ENCODE peak calls at places on chromosomes 11 and 22, in five cellular contexts. One of them, this sample, is unnamed.

GRCh38 chr11:128549256-128549944 is 38.0 kb downstream of the ETS1 start:
- DNase-seq in A673: no peak
- DNase-seq in hepatocyte: no peak
- DNase-seq in fibroblast of mammary gland: peak
- DNase-seq in stomach: no peak
- DNase-seq in this sample: no peak

GRCh38 chr11:64713031-64713780 is 9.8 kb downstream of the NRXN2 start:
- DNase-seq in stomach: peak
- DNase-seq in hepatocyte: peak
- DNase-seq in A673: peak
- DNase-seq in fibroblast of mammary gland: peak
- DNase-seq in this sample: no peak

GRCh38 chr11:114886644-114887259 is 208.4 kb downstream of the NXPE2 start:
- DNase-seq in A673: no peak
- DNase-seq in fibroblast of mammary gland: no peak
- DNase-seq in hepatocyte: no peak
- DNase-seq in stomach: no peak
- DNase-seq in this sample: no peak

GRCh38 chr11:96123301-96123700 is 199.4 kb upstream of the MTMR2 start:
- DNase-seq in hepatocyte: no peak
- DNase-seq in fibroblast of mammary gland: no peak
- DNase-seq in stomach: no peak
- DNase-seq in A673: no peak
- DNase-seq in this sample: no peak

GRCh38 chr11:47130541-47130940 is 46.1 kb downstream of the ARFGAP2 start:
- DNase-seq in hepatocyte: no peak
- DNase-seq in A673: no peak
- DNase-seq in stomach: no peak
- DNase-seq in fibroblast of mammary gland: no peak
- DNase-seq in this sample: no peak

GRCh38 chr11:12089041-12089440 is 21.3 kb upstream of the MICAL2 start:
- DNase-seq in fibroblast of mammary gland: no peak
- DNase-seq in stomach: no peak
- DNase-seq in A673: no peak
- DNase-seq in hepatocyte: no peak
- DNase-seq in this sample: no peak

GRCh38 chr11:2325719-2326118 is 23.9 kb downstream of the TSPAN32 start:
- DNase-seq in hepatocyte: no peak
- DNase-seq in fibroblast of mammary gland: peak
- DNase-seq in stomach: no peak
- DNase-seq in A673: no peak
- DNase-seq in this sample: no peak

GRCh38 chr11:16392646-16393045 is 36.3 kb upstream of the SOX6 start:
- DNase-seq in hepatocyte: no peak
- DNase-seq in A673: no peak
- DNase-seq in fibroblast of mammary gland: no peak
- DNase-seq in stomach: no peak
- DNase-seq in this sample: no peak

GRCh38 chr11:114073506-114074381 is 14.2 kb downstream of the ZBTB16 start:
- DNase-seq in stomach: no peak
- DNase-seq in hepatocyte: no peak
- DNase-seq in A673: peak
- DNase-seq in fibroblast of mammary gland: no peak
- DNase-seq in this sample: no peak

GRCh38 chr11:87150936-87151335 is 113.2 kb downstream of the TMEM135 start:
- DNase-seq in A673: no peak
- DNase-seq in hepatocyte: no peak
- DNase-seq in stomach: no peak
- DNase-seq in fibroblast of mammary gland: peak
- DNase-seq in this sample: no peak

GRCh38 chr11:27076121-27076589 is 35.5 kb downstream of the BBOX1 start:
- DNase-seq in hepatocyte: no peak
- DNase-seq in stomach: no peak
- DNase-seq in fibroblast of mammary gland: no peak
- DNase-seq in A673: no peak
- DNase-seq in this sample: no peak

GRCh38 chr11:64644348-64645242 is 53.6 kb downstream of the SLC22A12 start:
- DNase-seq in fibroblast of mammary gland: no peak
- DNase-seq in A673: no peak
- DNase-seq in stomach: no peak
- DNase-seq in hepatocyte: peak
- DNase-seq in this sample: no peak

GRCh38 chr22:33866521-33866920 is 53.8 kb downstream of the LARGE1 start:
- DNase-seq in fibroblast of mammary gland: no peak
- DNase-seq in A673: no peak
- DNase-seq in stomach: no peak
- DNase-seq in hepatocyte: no peak
- DNase-seq in this sample: no peak

GRCh38 chr11:18736590-18737148 is 10.7 kb upstream of the IGSF22 start:
- DNase-seq in A673: no peak
- DNase-seq in stomach: no peak
- DNase-seq in fibroblast of mammary gland: no peak
- DNase-seq in hepatocyte: no peak
- DNase-seq in this sample: no peak

GRCh38 chr11:44753965-44754645 is 27.3 kb downstream of the TSPAN18 start:
- DNase-seq in A673: no peak
- DNase-seq in hepatocyte: no peak
- DNase-seq in fibroblast of mammary gland: no peak
- DNase-seq in stomach: no peak
- DNase-seq in this sample: peak

GRCh38 chr11:13928566-13929251 is 33.8 kb upstream of the SPON1 start:
- DNase-seq in fibroblast of mammary gland: peak
- DNase-seq in A673: peak
- DNase-seq in hepatocyte: peak
- DNase-seq in stomach: no peak
- DNase-seq in this sample: no peak

GRCh38 chr11:58958500-58958899 is 19.2 kb downstream of the GLYATL1 start:
- DNase-seq in fibroblast of mammary gland: peak
- DNase-seq in stomach: peak
- DNase-seq in A673: peak
- DNase-seq in hepatocyte: peak
- DNase-seq in this sample: no peak

GRCh38 chr11:101949846-101950245 is 33.5 kb upstream of the ANGPTL5 start:
- DNase-seq in stomach: no peak
- DNase-seq in fibroblast of mammary gland: no peak
- DNase-seq in hepatocyte: no peak
- DNase-seq in A673: no peak
- DNase-seq in this sample: no peak

GRCh38 chr11:62190011-62190410 is at the start of gene SCGB1D1:
- DNase-seq in hepatocyte: no peak
- DNase-seq in stomach: no peak
- DNase-seq in fibroblast of mammary gland: no peak
- DNase-seq in A673: no peak
- DNase-seq in this sample: no peak

GRCh38 chr22:48843640-48844039 is 984.0 kb downstream of the BRD1 start:
- DNase-seq in fibroblast of mammary gland: no peak
- DNase-seq in stomach: no peak
- DNase-seq in hepatocyte: no peak
- DNase-seq in A673: no peak
- DNase-seq in this sample: no peak

GRCh38 chr11:73409431-73409830 is 33.2 kb downstream of the RELT start:
- DNase-seq in fibroblast of mammary gland: no peak
- DNase-seq in stomach: no peak
- DNase-seq in A673: no peak
- DNase-seq in hepatocyte: no peak
- DNase-seq in this sample: no peak

GRCh38 chr11:36123353-36124220 is 165.6 kb downstream of the COMMD9 start:
- DNase-seq in hepatocyte: peak
- DNase-seq in stomach: no peak
- DNase-seq in fibroblast of mammary gland: no peak
- DNase-seq in A673: no peak
- DNase-seq in this sample: no peak

GRCh38 chr11:28606930-28607329 is 498.7 kb downstream of the METTL15 start:
- DNase-seq in hepatocyte: no peak
- DNase-seq in fibroblast of mammary gland: peak
- DNase-seq in stomach: no peak
- DNase-seq in A673: peak
- DNase-seq in this sample: no peak

GRCh38 chr11:42770444-42771065 is 541.2 kb upstream of the API5 start:
- DNase-seq in stomach: no peak
- DNase-seq in hepatocyte: peak
- DNase-seq in fibroblast of mammary gland: peak
- DNase-seq in A673: peak
- DNase-seq in this sample: no peak

GRCh38 chr11:117259417-117259816 is 26.9 kb downstream of the RNF214 start:
- DNase-seq in fibroblast of mammary gland: peak
- DNase-seq in hepatocyte: no peak
- DNase-seq in A673: no peak
- DNase-seq in stomach: no peak
- DNase-seq in this sample: no peak

GRCh38 chr22:37568448-37569008 is 8.2 kb downstream of the CDC42EP1 start:
- DNase-seq in stomach: no peak
- DNase-seq in hepatocyte: peak
- DNase-seq in A673: no peak
- DNase-seq in fibroblast of mammary gland: no peak
- DNase-seq in this sample: no peak

GRCh38 chr11:44851496-44851895 is 99.2 kb downstream of the TP53I11 start:
- DNase-seq in stomach: no peak
- DNase-seq in A673: no peak
- DNase-seq in hepatocyte: no peak
- DNase-seq in fibroblast of mammary gland: no peak
- DNase-seq in this sample: no peak

GRCh38 chr11:95727630-95728029 is 62.0 kb downstream of the FAM76B start:
- DNase-seq in fibroblast of mammary gland: no peak
- DNase-seq in A673: no peak
- DNase-seq in stomach: no peak
- DNase-seq in hepatocyte: no peak
- DNase-seq in this sample: no peak

GRCh38 chr11:83819936-83820549 is 533.9 kb upstream of the CCDC90B start:
- DNase-seq in fibroblast of mammary gland: peak
- DNase-seq in A673: peak
- DNase-seq in hepatocyte: peak
- DNase-seq in stomach: no peak
- DNase-seq in this sample: no peak

GRCh38 chr11:118046051-118046963 is 30.6 kb upstream of the TMPRSS4 start:
- DNase-seq in fibroblast of mammary gland: no peak
- DNase-seq in stomach: no peak
- DNase-seq in A673: no peak
- DNase-seq in hepatocyte: no peak
- DNase-seq in this sample: no peak

GRCh38 chr11:100808904-100809491 is 121.9 kb downstream of the ARHGAP42 start:
- DNase-seq in stomach: no peak
- DNase-seq in hepatocyte: peak
- DNase-seq in A673: peak
- DNase-seq in fibroblast of mammary gland: peak
- DNase-seq in this sample: no peak

GRCh38 chr11:1864216-1864615 is 11.3 kb downstream of the LSP1 start:
- DNase-seq in A673: no peak
- DNase-seq in stomach: no peak
- DNase-seq in fibroblast of mammary gland: no peak
- DNase-seq in hepatocyte: no peak
- DNase-seq in this sample: no peak

GRCh38 chr11:1553808-1554594 is 18.1 kb downstream of the DUSP8 start:
- DNase-seq in hepatocyte: peak
- DNase-seq in fibroblast of mammary gland: no peak
- DNase-seq in stomach: peak
- DNase-seq in A673: no peak
- DNase-seq in this sample: no peak

GRCh38 chr11:125141686-125142535 is 22.6 kb upstream of the PKNOX2 start:
- DNase-seq in hepatocyte: peak
- DNase-seq in stomach: peak
- DNase-seq in A673: peak
- DNase-seq in fibroblast of mammary gland: peak
- DNase-seq in this sample: peak

GRCh38 chr11:1260023-1260501 is 37.2 kb downstream of the MUC5B start:
- DNase-seq in A673: no peak
- DNase-seq in hepatocyte: peak
- DNase-seq in fibroblast of mammary gland: peak
- DNase-seq in stomach: peak
- DNase-seq in this sample: no peak

GRCh38 chr11:3644817-3645235 is at the start of gene ART1:
- DNase-seq in hepatocyte: no peak
- DNase-seq in fibroblast of mammary gland: peak
- DNase-seq in A673: no peak
- DNase-seq in stomach: no peak
- DNase-seq in this sample: no peak
- TF ChIP-seq CTCF in hepatocyte: no peak
- TF ChIP-seq CTCF in fibroblast of mammary gland: no peak
- TF ChIP-seq CTCF in A673: no peak
- TF ChIP-seq CTCF in stomach: no peak
- TF ChIP-seq CTCF in this sample: no peak

GRCh38 chr11:67303989-67304411 is 670 bp downstream of the SSH3 start:
- DNase-seq in fibroblast of mammary gland: no peak
- DNase-seq in A673: no peak
- DNase-seq in stomach: peak
- DNase-seq in hepatocyte: peak
- DNase-seq in this sample: no peak
- H3K4me3 ChIP-seq in fibroblast of mammary gland: peak
- H3K4me3 ChIP-seq in A673: peak
- H3K4me3 ChIP-seq in stomach: peak
- H3K4me3 ChIP-seq in hepatocyte: peak
- H3K4me3 ChIP-seq in this sample: peak

DNA sequence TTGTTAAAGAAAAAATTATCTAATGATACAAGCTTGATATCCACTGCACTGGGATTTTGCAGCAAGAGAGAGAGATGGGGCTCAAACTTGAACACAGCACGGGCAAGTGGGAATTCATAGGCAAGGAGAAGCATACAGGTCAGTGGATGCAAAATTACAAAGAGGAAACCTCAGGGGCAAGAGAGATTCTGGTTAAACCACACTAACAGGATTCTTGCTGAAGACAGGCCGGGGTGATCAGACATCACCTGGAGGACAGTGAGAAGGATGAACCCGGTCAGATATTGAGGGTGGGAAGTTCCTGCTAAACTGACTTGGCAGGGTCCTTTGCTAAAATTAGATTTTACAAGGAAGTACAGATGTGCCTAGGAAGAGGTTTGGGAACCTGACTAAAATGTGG is 2.5 kb upstream of the PLAAT4 start:
- DNase-seq in hepatocyte: no peak
- DNase-seq in A673: no peak
- DNase-seq in fibroblast of mammary gland: no peak
- DNase-seq in stomach: no peak
- DNase-seq in this sample: no peak
- TF ChIP-seq CTCF in hepatocyte: no peak
- TF ChIP-seq CTCF in A673: no peak
- TF ChIP-seq CTCF in fibroblast of mammary gland: no peak
- TF ChIP-seq CTCF in stomach: no peak
- TF ChIP-seq CTCF in this sample: no peak

GRCh38 chr11:20162340-20162739 is 2.1 kb upstream of the DBX1 start:
- DNase-seq in fibroblast of mammary gland: no peak
- DNase-seq in hepatocyte: no peak
- DNase-seq in stomach: no peak
- DNase-seq in A673: no peak
- DNase-seq in this sample: no peak
- H3K4me3 ChIP-seq in fibroblast of mammary gland: no peak
- H3K4me3 ChIP-seq in hepatocyte: no peak
- H3K4me3 ChIP-seq in stomach: no peak
- H3K4me3 ChIP-seq in A673: no peak
- H3K4me3 ChIP-seq in this sample: no peak

GRCh38 chr11:134532921-134533421 is 120.9 kb upstream of the B3GAT1 start:
- DNase-seq in A673: no peak
- DNase-seq in fibroblast of mammary gland: no peak
- DNase-seq in stomach: no peak
- DNase-seq in hepatocyte: no peak
- DNase-seq in this sample: peak
- TF ChIP-seq CTCF in A673: no peak
- TF ChIP-seq CTCF in fibroblast of mammary gland: no peak
- TF ChIP-seq CTCF in stomach: no peak
- TF ChIP-seq CTCF in hepatocyte: no peak
- TF ChIP-seq CTCF in this sample: no peak

This sample was measured in coronary artery.